ENCODE peak calls at places on chromosome 5, in four cellular contexts. One of them, this sample, is unnamed. For H3K4me1, the result is how much of the 10 kb centered on the place peaks cover.

GRCh38 chr5:43839218-43839617 is 236.2 kb downstream of the NNT start:
- DNase-seq in breast epithelium: no peak
- DNase-seq in upper lobe of left lung: no peak
- DNase-seq in suprapubic skin: no peak
- DNase-seq in this sample: no peak

GRCh38 chr5:171867786-171868185 is 82.2 kb downstream of the SMIM23 start:
- DNase-seq in breast epithelium: no peak
- DNase-seq in upper lobe of left lung: no peak
- DNase-seq in suprapubic skin: no peak
- DNase-seq in this sample: no peak

GRCh38 chr5:151810907-151811306 is 39.2 kb downstream of the G3BP1 start:
- DNase-seq in breast epithelium: no peak
- DNase-seq in upper lobe of left lung: no peak
- DNase-seq in suprapubic skin: no peak
- DNase-seq in this sample: no peak

GRCh38 chr5:143494595-143494994 is 91.1 kb upstream of the NR3C1 start:
- DNase-seq in breast epithelium: no peak
- DNase-seq in upper lobe of left lung: no peak
- DNase-seq in suprapubic skin: no peak
- DNase-seq in this sample: no peak

GRCh38 chr5:117999939-118000549 is 988.3 kb downstream of the DTWD2 start:
- DNase-seq in breast epithelium: no peak
- DNase-seq in upper lobe of left lung: no peak
- DNase-seq in suprapubic skin: no peak
- DNase-seq in this sample: no peak

GRCh38 chr5:53041740-53042139 is 52.6 kb downstream of the ITGA2 start:
- DNase-seq in breast epithelium: no peak
- DNase-seq in upper lobe of left lung: no peak
- DNase-seq in suprapubic skin: no peak
- DNase-seq in this sample: no peak

GRCh38 chr5:61322738-61323429 is 9.2 kb upstream of the ZSWIM6 start:
- DNase-seq in breast epithelium: no peak
- DNase-seq in upper lobe of left lung: peak
- DNase-seq in suprapubic skin: no peak
- DNase-seq in this sample: no peak

GRCh38 chr5:174187001-174187400 is 141.5 kb downstream of the NSG2 start:
- DNase-seq in breast epithelium: no peak
- DNase-seq in upper lobe of left lung: no peak
- DNase-seq in suprapubic skin: no peak
- DNase-seq in this sample: no peak

GRCh38 chr5:88279584-88279983 is 10.9 kb upstream of the TMEM161B start:
- DNase-seq in breast epithelium: no peak
- DNase-seq in upper lobe of left lung: no peak
- DNase-seq in suprapubic skin: no peak
- DNase-seq in this sample: no peak

GRCh38 chr5:151414536-151414935 is 32.9 kb upstream of the SLC36A1 start:
- DNase-seq in breast epithelium: no peak
- DNase-seq in upper lobe of left lung: no peak
- DNase-seq in suprapubic skin: no peak
- DNase-seq in this sample: no peak

GRCh38 chr5:61619777-61620518 is 287.9 kb downstream of the ZSWIM6 start:
- DNase-seq in breast epithelium: no peak
- DNase-seq in upper lobe of left lung: no peak
- DNase-seq in suprapubic skin: no peak
- DNase-seq in this sample: no peak

GRCh38 chr5:43141211-43141610 is 20.5 kb downstream of the ZNF131 start:
- DNase-seq in breast epithelium: no peak
- DNase-seq in upper lobe of left lung: no peak
- DNase-seq in suprapubic skin: no peak
- DNase-seq in this sample: no peak

GRCh38 chr5:157025093-157025698 is 33.7 kb downstream of the HAVCR1 start:
- DNase-seq in breast epithelium: no peak
- DNase-seq in upper lobe of left lung: peak
- DNase-seq in suprapubic skin: no peak
- DNase-seq in this sample: no peak

GRCh38 chr5:129820-130219 is 37.9 kb downstream of the PLEKHG4B start:
- DNase-seq in breast epithelium: no peak
- DNase-seq in upper lobe of left lung: no peak
- DNase-seq in suprapubic skin: no peak
- DNase-seq in this sample: no peak

GRCh38 chr5:78633710-78634109 is 14.9 kb downstream of the LHFPL2 start:
- DNase-seq in breast epithelium: no peak
- DNase-seq in upper lobe of left lung: no peak
- DNase-seq in suprapubic skin: no peak
- DNase-seq in this sample: no peak

GRCh38 chr5:130642461-130642860 is 522.6 kb downstream of the HINT1 start:
- DNase-seq in breast epithelium: no peak
- DNase-seq in upper lobe of left lung: no peak
- DNase-seq in suprapubic skin: no peak
- DNase-seq in this sample: no peak

GRCh38 chr5:59367791-59368394 is 525.6 kb downstream of the PDE4D start:
- DNase-seq in breast epithelium: no peak
- DNase-seq in upper lobe of left lung: peak
- DNase-seq in suprapubic skin: peak
- DNase-seq in this sample: peak

GRCh38 chr5:5069851-5070250 is 70.3 kb upstream of the ADAMTS16 start:
- DNase-seq in breast epithelium: no peak
- DNase-seq in upper lobe of left lung: no peak
- DNase-seq in suprapubic skin: no peak
- DNase-seq in this sample: no peak

GRCh38 chr5:82942083-82942881 is 134.9 kb downstream of the TMEM167A start:
- DNase-seq in breast epithelium: no peak
- DNase-seq in upper lobe of left lung: no peak
- DNase-seq in suprapubic skin: no peak
- DNase-seq in this sample: no peak

GRCh38 chr5:181203842-181204560 is 995 bp downstream of the TRIM7 start:
- DNase-seq in breast epithelium: no peak
- DNase-seq in upper lobe of left lung: no peak
- DNase-seq in suprapubic skin: peak
- DNase-seq in this sample: no peak

GRCh38 chr5:167699434-167699833 is 592.0 kb upstream of the WWC1 start:
- DNase-seq in breast epithelium: no peak
- DNase-seq in upper lobe of left lung: no peak
- DNase-seq in suprapubic skin: no peak
- DNase-seq in this sample: no peak

GRCh38 chr5:12242960-12243888 is 339.0 kb upstream of the CTNND2 start:
- DNase-seq in breast epithelium: no peak
- DNase-seq in upper lobe of left lung: no peak
- DNase-seq in suprapubic skin: no peak
- DNase-seq in this sample: no peak

GRCh38 chr5:168876419-168876818 is 297.3 kb upstream of the PANK3 start:
- DNase-seq in breast epithelium: no peak
- DNase-seq in upper lobe of left lung: no peak
- DNase-seq in suprapubic skin: no peak
- DNase-seq in this sample: no peak

GRCh38 chr5:15823413-15823812 is 323.4 kb downstream of the FBXL7 start:
- DNase-seq in breast epithelium: no peak
- DNase-seq in upper lobe of left lung: no peak
- DNase-seq in suprapubic skin: no peak
- DNase-seq in this sample: no peak

GRCh38 chr5:76547242-76547890 is 75.8 kb downstream of the F2RL2 start:
- DNase-seq in breast epithelium: no peak
- DNase-seq in upper lobe of left lung: no peak
- DNase-seq in suprapubic skin: no peak
- DNase-seq in this sample: no peak
- TF ChIP-seq POLR2A in breast epithelium: no peak
- TF ChIP-seq POLR2A in upper lobe of left lung: no peak
- TF ChIP-seq POLR2A in suprapubic skin: no peak
- TF ChIP-seq POLR2A in this sample: no peak

GRCh38 chr5:154762261-154762660 is 7.1 kb downstream of the LARP1 start:
- DNase-seq in breast epithelium: no peak
- DNase-seq in upper lobe of left lung: no peak
- DNase-seq in suprapubic skin: no peak
- DNase-seq in this sample: no peak

GRCh38 chr5:154761062-154761740 is 6.0 kb downstream of the LARP1 start:
- DNase-seq in breast epithelium: no peak
- DNase-seq in upper lobe of left lung: no peak
- DNase-seq in suprapubic skin: no peak
- DNase-seq in this sample: no peak

GRCh38 chr5:154764967-154765366 is 9.8 kb downstream of the LARP1 start:
- DNase-seq in breast epithelium: no peak
- DNase-seq in upper lobe of left lung: no peak
- DNase-seq in suprapubic skin: no peak
- DNase-seq in this sample: no peak

GRCh38 chr5:154765396-154765925 is 10.3 kb downstream of the LARP1 start:
- DNase-seq in breast epithelium: no peak
- DNase-seq in upper lobe of left lung: no peak
- DNase-seq in suprapubic skin: no peak
- DNase-seq in this sample: no peak

DNA sequence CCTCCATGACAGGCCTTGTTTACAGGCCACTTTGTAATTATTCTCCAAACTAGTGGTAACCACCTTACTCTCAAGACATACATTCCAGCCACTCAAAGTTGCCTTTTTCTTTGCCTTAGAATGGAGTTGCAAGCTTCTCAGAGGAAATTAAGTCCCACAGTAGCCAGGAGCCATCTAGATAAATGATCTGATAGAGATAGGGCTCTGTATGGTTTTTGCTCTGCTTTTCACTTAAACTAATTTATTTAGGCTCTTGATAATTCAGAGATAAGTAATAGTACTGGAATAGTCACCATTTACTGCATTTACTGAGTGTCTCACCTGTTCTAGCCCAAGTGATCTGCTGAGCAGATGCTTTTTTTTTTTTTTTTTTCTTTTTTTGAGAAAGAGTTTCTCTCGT is 7.5 kb downstream of the LARP1 start:
- DNase-seq in breast epithelium: no peak
- DNase-seq in upper lobe of left lung: no peak
- DNase-seq in suprapubic skin: no peak
- DNase-seq in this sample: no peak
- H3K4me1 ChIP-seq in breast epithelium: under half
- H3K4me1 ChIP-seq in upper lobe of left lung: half or more
- H3K4me1 ChIP-seq in suprapubic skin: half or more
- H3K4me1 ChIP-seq in this sample: half or more

GRCh38 chr5:159262472-159262858 is 625 bp upstream of the UBLCP1 start:
- DNase-seq in breast epithelium: no peak
- DNase-seq in upper lobe of left lung: no peak
- DNase-seq in suprapubic skin: no peak
- DNase-seq in this sample: no peak

GRCh38 chr5:159258361-159258760 is 4.7 kb upstream of the UBLCP1 start:
- DNase-seq in breast epithelium: no peak
- DNase-seq in upper lobe of left lung: no peak
- DNase-seq in suprapubic skin: no peak
- DNase-seq in this sample: no peak

GRCh38 chr5:159262859-159263568 is at the start of gene UBLCP1:
- DNase-seq in breast epithelium: peak
- DNase-seq in upper lobe of left lung: peak
- DNase-seq in suprapubic skin: peak
- DNase-seq in this sample: peak

GRCh38 chr5:159257007-159257406 is 6.1 kb upstream of the UBLCP1 start:
- DNase-seq in breast epithelium: no peak
- DNase-seq in upper lobe of left lung: no peak
- DNase-seq in suprapubic skin: no peak
- DNase-seq in this sample: no peak

GRCh38 chr5:159257629-159258283 is 5.3 kb upstream of the UBLCP1 start:
- DNase-seq in breast epithelium: no peak
- DNase-seq in upper lobe of left lung: no peak
- DNase-seq in suprapubic skin: no peak
- DNase-seq in this sample: no peak
- TF ChIP-seq CTCF in breast epithelium: no peak
- TF ChIP-seq CTCF in upper lobe of left lung: no peak
- TF ChIP-seq CTCF in suprapubic skin: no peak
- TF ChIP-seq CTCF in this sample: no peak

GRCh38 chr5:95130951-95131350 is 153.9 kb downstream of the MCTP1 start:
- DNase-seq in breast epithelium: no peak
- DNase-seq in upper lobe of left lung: no peak
- DNase-seq in suprapubic skin: no peak
- DNase-seq in this sample: no peak
- TF ChIP-seq POLR2A in breast epithelium: no peak
- TF ChIP-seq POLR2A in upper lobe of left lung: no peak
- TF ChIP-seq POLR2A in suprapubic skin: no peak
- TF ChIP-seq POLR2A in this sample: no peak

GRCh38 chr5:35036536-35036935 is 11.2 kb downstream of the AGXT2 start:
- DNase-seq in breast epithelium: no peak
- DNase-seq in upper lobe of left lung: no peak
- DNase-seq in suprapubic skin: no peak
- DNase-seq in this sample: no peak

GRCh38 chr5:35035271-35035670 is 12.5 kb downstream of the AGXT2 start:
- DNase-seq in breast epithelium: no peak
- DNase-seq in upper lobe of left lung: no peak
- DNase-seq in suprapubic skin: no peak
- DNase-seq in this sample: no peak

GRCh38 chr5:35041251-35041650 is 6.5 kb downstream of the AGXT2 start:
- DNase-seq in breast epithelium: no peak
- DNase-seq in upper lobe of left lung: no peak
- DNase-seq in suprapubic skin: no peak
- DNase-seq in this sample: no peak

GRCh38 chr5:35038891-35039290 is 8.9 kb downstream of the AGXT2 start:
- DNase-seq in breast epithelium: no peak
- DNase-seq in upper lobe of left lung: no peak
- DNase-seq in suprapubic skin: no peak
- DNase-seq in this sample: no peak
- H3K4me1 ChIP-seq in breast epithelium: under half
- H3K4me1 ChIP-seq in upper lobe of left lung: under half
- H3K4me1 ChIP-seq in suprapubic skin: under half
- H3K4me1 ChIP-seq in this sample: under half

DNA sequence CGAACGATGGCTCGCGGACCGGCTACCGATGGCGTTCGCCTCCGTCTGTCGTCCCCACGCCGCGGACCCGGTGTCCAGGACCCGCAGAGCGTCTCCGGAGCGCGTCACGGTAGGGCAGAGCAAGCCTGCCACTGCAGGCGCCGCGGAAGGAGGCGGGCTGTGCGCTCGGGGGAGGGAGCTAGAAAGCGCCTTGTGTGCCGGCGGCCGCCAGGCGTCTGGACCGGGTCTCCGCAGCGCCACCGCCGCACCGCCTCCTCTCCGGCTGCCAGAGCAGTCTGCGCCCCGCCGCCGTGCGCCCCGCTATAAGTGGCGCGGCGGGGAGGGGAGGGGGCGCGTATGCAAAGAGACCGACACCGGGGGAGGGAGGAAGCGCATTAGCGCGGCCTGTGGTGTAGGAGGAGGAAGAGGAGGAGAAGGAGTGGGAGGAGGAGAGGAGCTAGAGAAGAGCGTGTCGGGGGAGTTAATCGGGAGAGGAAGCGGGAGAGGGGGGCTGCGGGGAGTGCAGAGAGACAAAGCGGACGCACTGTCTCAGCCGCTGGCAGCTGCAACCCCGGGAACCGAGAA is at the start of gene ENC1:
- DNase-seq in breast epithelium: peak
- DNase-seq in upper lobe of left lung: peak
- DNase-seq in suprapubic skin: peak
- DNase-seq in this sample: peak
- TF ChIP-seq CTCF in breast epithelium: peak
- TF ChIP-seq CTCF in upper lobe of left lung: peak
- TF ChIP-seq CTCF in suprapubic skin: peak
- TF ChIP-seq CTCF in this sample: peak